ENCODE peak calls at places on chromosome 10, in six cellular contexts. Q, D, E, O, S and Z are unnamed samples.

GRCh38 chr10:84296071-84296981 is 32.1 kb upstream of the CCSER2 start:
- DNase-seq in O (no peak), E (no peak), S (no peak), D (peak; percentile 24), Q (no peak), Z (peak; percentile 27)

GRCh38 chr10:52954407-52954806 is 181.8 kb upstream of the MBL2 start:
- DNase-seq in E (no peak), O (no peak), S (no peak), D (no peak), Q (no peak), Z (no peak)

GRCh38 chr10:97089209-97089865 is 96.4 kb downstream of the SLIT1 start:
- DNase-seq in S (no peak), D (no peak), E (no peak), Q (no peak), O (no peak), Z (no peak)

GRCh38 chr10:58511765-58512469 is 755 bp upstream of the BICC1 start:
- DNase-seq in D (peak; percentile 29), Q (peak; percentile 19), O (no peak), E (no peak), S (no peak), Z (peak; percentile 10)

GRCh38 chr10:80526742-80527141 is 11.0 kb upstream of the SH2D4B start:
- DNase-seq in E (no peak), Q (no peak), D (no peak), S (no peak), O (no peak), Z (no peak)

GRCh38 chr10:103197177-103197576 is 4.1 kb upstream of the NT5C2 start:
- DNase-seq in S (no peak), D (peak; percentile 74), E (peak; percentile 61), O (no peak), Q (peak; percentile 61), Z (peak; percentile 36)

GRCh38 chr10:36730316-36730715 is 395.1 kb upstream of the ANKRD30A start:
- DNase-seq in D (no peak), Q (no peak), O (no peak), E (no peak), S (no peak), Z (no peak)

GRCh38 chr10:18414061-18414460 is 237.3 kb downstream of the NSUN6 start:
- DNase-seq in O (no peak), D (no peak), S (no peak), Q (no peak), E (no peak), Z (no peak)

GRCh38 chr10:93420091-93420490 is 62.0 kb downstream of the MYOF start:
- DNase-seq in D (no peak), S (no peak), E (no peak), Q (no peak), O (no peak), Z (no peak)

GRCh38 chr10:11789294-11789693 is 33.9 kb upstream of the PROSER2 start:
- DNase-seq in D (no peak), Q (no peak), E (no peak), O (no peak), S (no peak), Z (no peak)

GRCh38 chr10:77290528-77291155 is 347.0 kb downstream of the KCNMA1 start:
- DNase-seq in O (no peak), Q (peak; percentile 32), D (no peak), E (no peak), S (peak; percentile 32), Z (peak; percentile 59)
- H3K4me1 ChIP-seq in O (no peaks in the 10 kb centered on the region), Q (peaks cover 52% of the 10 kb centered on the region), D (peaks cover 88% of the 10 kb centered on the region), E (peaks cover 46% of the 10 kb centered on the region), S (peaks cover 26% of the 10 kb centered on the region), Z (peaks cover 43% of the 10 kb centered on the region)

GRCh38 chr10:119355930-119356329 is 148.6 kb downstream of the GRK5 start:
- DNase-seq in Q (no peak), O (no peak), S (no peak), E (no peak), D (no peak), Z (peak; percentile 45)

GRCh38 chr10:119350529-119351001 is 143.2 kb downstream of the GRK5 start:
- DNase-seq in O (peak; percentile 36), S (no peak), Q (no peak), E (no peak), D (no peak), Z (no peak)

GRCh38 chr10:119349937-119350513 is 142.7 kb downstream of the GRK5 start:
- DNase-seq in D (no peak), O (peak; percentile 60), E (no peak), Q (no peak), S (no peak), Z (no peak)

GRCh38 chr10:119352042-119352441 is 144.7 kb downstream of the GRK5 start:
- DNase-seq in O (no peak), S (no peak), Q (no peak), E (no peak), D (no peak), Z (no peak)

GRCh38 chr10:119353438-119353837 is 146.1 kb downstream of the GRK5 start:
- DNase-seq in O (peak; percentile 30), D (no peak), S (no peak), E (no peak), Q (no peak), Z (no peak)
- H3K9me3 ChIP-seq in O (no peaks in the 10 kb centered on the region), D (no peaks in the 10 kb centered on the region), S (peaks cover 3% of the 10 kb centered on the region), E (peaks cover 7% of the 10 kb centered on the region), Q (no peaks in the 10 kb centered on the region), Z (peaks cover 13% of the 10 kb centered on the region)

GRCh38 chr10:63262674-63263073 is 129.5 kb downstream of the NRBF2 start:
- DNase-seq in Q (no peak), E (no peak), D (no peak), S (no peak), O (no peak), Z (no peak)

GRCh38 chr10:63260103-63260859 is 127.2 kb downstream of the NRBF2 start:
- DNase-seq in Q (no peak), S (no peak), O (no peak), D (no peak), E (no peak), Z (no peak)

GRCh38 chr10:63261496-63261895 is 128.4 kb downstream of the NRBF2 start:
- DNase-seq in Q (no peak), S (no peak), O (no peak), D (no peak), E (no peak), Z (no peak)

GRCh38 chr10:63258920-63259678 is 126.0 kb downstream of the NRBF2 start:
- DNase-seq in O (no peak), E (no peak), D (no peak), Q (no peak), S (no peak), Z (no peak)

GRCh38 chr10:63260860-63261251 is 127.7 kb downstream of the NRBF2 start:
- DNase-seq in S (no peak), D (no peak), O (no peak), E (no peak), Q (no peak), Z (no peak)
- H3K4me1 ChIP-seq in S (no peaks in the 10 kb centered on the region), D (peaks cover 89% of the 10 kb centered on the region), O (peaks cover 87% of the 10 kb centered on the region), E (peaks cover 31% of the 10 kb centered on the region), Q (peaks cover 43% of the 10 kb centered on the region), Z (peaks cover 11% of the 10 kb centered on the region)

GRCh38 chr10:38054361-38054797 is 39.8 kb upstream of the ZNF37A start:
- DNase-seq in O (no peak), E (no peak), D (no peak), S (peak; percentile 30), Q (peak; percentile 5), Z (no peak)
- H3K9me3 ChIP-seq in O (peaks cover 27% of the 10 kb centered on the region), E (peaks cover 49% of the 10 kb centered on the region), D (peaks cover 28% of the 10 kb centered on the region), S (peaks cover 24% of the 10 kb centered on the region), Q (peaks cover 56% of the 10 kb centered on the region), Z (peaks cover 10% of the 10 kb centered on the region)

GRCh38 chr10:132638130-132638515 is 100.5 kb downstream of the INPP5A start:
- DNase-seq in O (peak; percentile 45), Q (no peak), E (no peak), S (no peak), D (no peak), Z (no peak)
- H3K4me1 ChIP-seq in O (peaks cover 20% of the 10 kb centered on the region), Q (peaks cover 6% of the 10 kb centered on the region), E (peaks cover 10% of the 10 kb centered on the region), S (peaks cover 8% of the 10 kb centered on the region), D (peaks cover 64% of the 10 kb centered on the region), Z (no peaks in the 10 kb centered on the region)

GRCh38 chr10:43524434-43525247 is 49.8 kb downstream of the ZNF239 start:
- DNase-seq in O (no peak), D (no peak), S (no peak), E (no peak), Q (no peak), Z (no peak)
- H3K9me3 ChIP-seq in O (peaks cover 40% of the 10 kb centered on the region), D (peaks cover 59% of the 10 kb centered on the region), S (peaks cover 3% of the 10 kb centered on the region), E (peaks cover 51% of the 10 kb centered on the region), Q (peaks cover 12% of the 10 kb centered on the region), Z (no peaks in the 10 kb centered on the region)

DNA sequence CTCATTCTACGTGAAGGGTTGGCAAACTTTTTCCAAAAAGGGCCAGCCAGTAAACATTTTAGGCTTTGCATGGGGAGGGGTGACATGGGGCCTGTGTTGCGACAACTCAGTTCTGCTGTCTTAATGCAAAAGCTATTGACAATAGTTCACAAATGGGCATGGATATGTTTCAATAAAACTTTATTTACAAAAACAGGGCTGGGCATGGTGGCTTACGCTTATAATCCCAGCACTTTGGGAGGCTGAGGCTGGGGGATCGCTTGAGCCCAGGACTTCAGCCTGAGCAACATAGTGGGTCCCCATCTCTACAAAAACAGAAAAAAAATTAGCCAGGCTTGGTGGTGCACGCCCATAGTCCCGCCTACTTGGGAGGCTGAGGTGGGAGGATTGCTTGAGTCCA is 141.1 kb downstream of the SVIL start:
- DNase-seq in D (no peak), O (no peak), S (no peak), E (no peak), Q (no peak), Z (no peak)
- H3K4me1 ChIP-seq in D (no peaks in the 10 kb centered on the region), O (no peaks in the 10 kb centered on the region), S (no peaks in the 10 kb centered on the region), E (no peaks in the 10 kb centered on the region), Q (no peaks in the 10 kb centered on the region), Z (no peaks in the 10 kb centered on the region)